ENCODE peak calls at places on chromosomes 11 and 22, in seven cellular contexts. V is fibroblast of mammary gland; F is stimulated activated CD4-positive, alpha-beta T cell treated with anti-CD3 and anti-CD28 coated beads, Interleukin-2, amount 100 ng/mL, for 48 hours; H is GM19239; W is foreskin melanocyte; J is Caco-2; R is CD4-positive, alpha-beta T cell. X is an unnamed sample.
A peak's percentile ranks its signal among the peaks of the same experiment; 100 is the strongest.

GRCh38 chr11:29263971-29264682 is 752.7 kb downstream of the KCNA4 start:
- DNase-seq in R (no peak), J (no peak), H (no peak), W (no peak), V (no peak), F (no peak), X (no peak)

GRCh38 chr11:31903225-31904074 is 92.3 kb upstream of the PAX6 start:
- DNase-seq in J (no peak), R (no peak), H (no peak), W (peak; percentile 3), V (no peak), F (no peak), X (no peak)

GRCh38 chr11:6523253-6523652 is 26.2 kb downstream of the DNHD1 start:
- DNase-seq in J (no peak), R (no peak), W (no peak), H (no peak), F (no peak), V (peak; percentile 38), X (no peak)

GRCh38 chr11:43905788-43906187 is 25.2 kb downstream of the ALKBH3 start:
- DNase-seq in F (no peak), H (no peak), R (no peak), V (peak; percentile 44), J (no peak), W (peak; percentile 70), X (no peak)

GRCh38 chr22:39097098-39098020 is at the start of gene APOBEC3H:
- DNase-seq in H (no peak), R (no peak), W (no peak), J (no peak), V (no peak), F (no peak), X (no peak)

GRCh38 chr11:35750981-35751663 is 88.5 kb downstream of the TRIM44 start:
- DNase-seq in W (no peak), F (no peak), R (no peak), H (no peak), V (no peak), J (no peak), X (no peak)

GRCh38 chr22:49712195-49712791 is 115.4 kb downstream of the BRD1 start:
- DNase-seq in J (no peak), F (no peak), R (no peak), W (no peak), V (no peak), H (no peak), X (peak; percentile 13)

GRCh38 chr11:67071420-67072284 is 15.0 kb downstream of the RHOD start:
- DNase-seq in H (peak; percentile 90), J (no peak), R (peak; percentile 50), V (peak; percentile 36), W (peak; percentile 22), F (peak; percentile 72), X (peak; percentile 86)

GRCh38 chr11:8102965-8103364 is 22.0 kb downstream of the TUB start:
- DNase-seq in W (no peak), F (no peak), J (no peak), H (no peak), V (no peak), R (no peak), X (no peak)

GRCh38 chr11:46649180-46649738 is 31.9 kb downstream of the ATG13 start:
- DNase-seq in V (peak; percentile 99), W (peak; percentile 98), H (no peak), F (no peak), J (no peak), R (no peak), X (peak; percentile 43)

GRCh38 chr11:105573091-105573490 is 36.8 kb upstream of the GRIA4 start:
- DNase-seq in F (no peak), H (no peak), W (no peak), R (no peak), V (no peak), J (no peak), X (no peak)

GRCh38 chr11:126704144-126704543 is 296.4 kb downstream of the KIRREL3 start:
- DNase-seq in V (no peak), J (no peak), W (no peak), H (no peak), R (no peak), F (no peak), X (no peak)

GRCh38 chr11:46291441-46292143 is 14.1 kb downstream of the CREB3L1 start:
- DNase-seq in J (no peak), H (no peak), V (peak; percentile 90), F (no peak), R (no peak), W (no peak), X (no peak)

GRCh38 chr11:34886609-34887008 is 29.6 kb downstream of the APIP start:
- DNase-seq in R (no peak), F (no peak), V (no peak), J (no peak), H (no peak), W (no peak), X (no peak)

GRCh38 chr22:46090051-46090591 is 60.2 kb upstream of the PPARA start:
- DNase-seq in V (peak; percentile 72), R (no peak), J (peak; percentile 20), F (no peak), H (no peak), W (no peak), X (no peak)

GRCh38 chr11:72657356-72657755 is 16.9 kb downstream of the PDE2A start:
- DNase-seq in W (no peak), F (no peak), R (no peak), J (no peak), V (no peak), H (no peak), X (no peak)

GRCh38 chr11:3835752-3836151 is 5.0 kb downstream of the RHOG start:
- DNase-seq in W (no peak), V (no peak), J (no peak), H (no peak), R (no peak), F (no peak), X (no peak)

GRCh38 chr11:64729851-64730382 is 6.9 kb upstream of the NRXN2 start:
- DNase-seq in V (no peak), J (peak; percentile 50), W (no peak), F (peak; percentile 30), H (no peak), R (no peak), X (no peak)

GRCh38 chr11:47587039-47587675 is 679 bp downstream of the FAM180B start:
- DNase-seq in R (no peak), V (no peak), W (peak; percentile 83), F (no peak), H (no peak), J (no peak), X (no peak)

GRCh38 chr11:5505363-5506048 is 4.3 kb downstream of the UBQLN3 start:
- DNase-seq in F (no peak), W (no peak), J (no peak), R (no peak), V (no peak), H (no peak), X (no peak)

GRCh38 chr11:43508511-43508918 is 149.8 kb downstream of the TTC17 start:
- DNase-seq in R (no peak), J (no peak), W (no peak), F (no peak), V (peak; percentile 76), H (no peak), X (no peak)

GRCh38 chr22:27349456-27349855 is 452.1 kb downstream of the MN1 start:
- DNase-seq in R (no peak), H (no peak), V (no peak), J (no peak), W (no peak), F (no peak), X (no peak)

GRCh38 chr22:36455571-36456458 is 25.6 kb downstream of the TXN2 start:
- DNase-seq in J (no peak), V (no peak), H (no peak), W (no peak), F (no peak), R (no peak), X (no peak)

GRCh38 chr22:36339171-36340065 is 48.3 kb downstream of the MYH9 start:
- DNase-seq in F (no peak), H (no peak), J (no peak), R (no peak), W (no peak), V (peak; percentile 95), X (no peak)

GRCh38 chr11:117820071-117820470 is 4.5 kb downstream of the FXYD2 start:
- DNase-seq in F (no peak), W (no peak), R (no peak), V (no peak), J (no peak), H (no peak), X (no peak)

GRCh38 chr11:3126207-3126865 is 38.8 kb downstream of the OSBPL5 start:
- DNase-seq in W (no peak), R (no peak), J (no peak), F (no peak), H (no peak), V (no peak), X (no peak)

GRCh38 chr11:69684651-69685050 is 9.5 kb upstream of the LTO1 start:
- DNase-seq in J (no peak), H (no peak), F (no peak), R (no peak), V (no peak), W (no peak), X (no peak)

GRCh38 chr11:17267576-17267975 is 9.0 kb upstream of the NUCB2 start:
- DNase-seq in R (no peak), H (no peak), J (no peak), V (peak; percentile 71), W (no peak), F (no peak), X (no peak)

GRCh38 chr22:39362271-39362670 is 12.5 kb downstream of the SYNGR1 start:
- DNase-seq in F (no peak), W (no peak), V (no peak), R (no peak), H (no peak), J (no peak), X (no peak)

GRCh38 chr11:61589961-61590360 is 9.1 kb upstream of the SYT7 start:
- DNase-seq in V (no peak), F (no peak), R (no peak), W (no peak), J (no peak), H (no peak), X (no peak)

GRCh38 chr11:32385998-32386397 is 49.3 kb downstream of the WT1 start:
- DNase-seq in F (no peak), H (no peak), W (no peak), J (peak; percentile 54), R (no peak), V (peak; percentile 49), X (peak; percentile 18)

GRCh38 chr11:119689318-119689717 is 39.7 kb downstream of the NECTIN1 start:
- DNase-seq in J (no peak), F (no peak), W (no peak), R (no peak), V (no peak), H (no peak), X (no peak)

GRCh38 chr11:117823294-117823940 is 1.1 kb downstream of the FXYD2 start:
- DNase-seq in V (no peak), W (no peak), J (peak; percentile 42), R (no peak), H (no peak), F (no peak), X (no peak)

GRCh38 chr11:1739576-1739975 is 10.8 kb downstream of the IFITM10 start:
- DNase-seq in W (no peak), R (no peak), H (no peak), F (no peak), J (peak; percentile 7), V (no peak), X (no peak)

GRCh38 chr11:132531921-132532320 is 1000.4 kb downstream of the OPCML start:
- DNase-seq in H (no peak), V (no peak), R (no peak), F (no peak), J (no peak), W (no peak), X (no peak)

GRCh38 chr11:116730241-116730561 is 42.6 kb downstream of the BUD13 start:
- DNase-seq in J (peak; percentile 31), W (no peak), R (no peak), V (no peak), H (no peak), F (no peak), X (no peak)

GRCh38 chr11:35073691-35074382 is 65.1 kb upstream of the CD44 start:
- DNase-seq in H (no peak), V (peak; percentile 51), R (no peak), F (no peak), J (no peak), W (no peak), X (no peak)

GRCh38 chr11:66639066-66639813 is 737 bp downstream of the RBM4 start:
- DNase-seq in F (no peak), J (no peak), V (peak; percentile 43), H (no peak), R (peak; percentile 14), W (no peak), X (no peak)

X was measured in NT2/D1.